ENCODE peak calls at places on chromosomes 13 and 19, in six cellular contexts. One of them, this sample, is unnamed.

GRCh38 chr13:37741536-37741935 is 128.0 kb downstream of the TRPC4 start:
- DNase-seq in right lobe of liver: no peak
- DNase-seq in head of caudate nucleus: no peak
- DNase-seq in HTR-8/SVneo: no peak
- DNase-seq in NCI-H1048: no peak
- DNase-seq in CD8-positive, alpha-beta T cell: no peak
- DNase-seq in this sample: no peak

GRCh38 chr13:111387945-111388600 is 67.6 kb downstream of the TEX29 start:
- DNase-seq in right lobe of liver: no peak
- DNase-seq in head of caudate nucleus: no peak
- DNase-seq in HTR-8/SVneo: no peak
- DNase-seq in NCI-H1048: no peak
- DNase-seq in CD8-positive, alpha-beta T cell: no peak
- DNase-seq in this sample: no peak

GRCh38 chr13:98327326-98328314 is 150.6 kb upstream of the RNF113B start:
- DNase-seq in right lobe of liver: no peak
- DNase-seq in head of caudate nucleus: no peak
- DNase-seq in HTR-8/SVneo: peak; percentile 4
- DNase-seq in NCI-H1048: no peak
- DNase-seq in CD8-positive, alpha-beta T cell: no peak
- DNase-seq in this sample: peak; percentile 77

GRCh38 chr13:33139186-33139585 is 123.0 kb downstream of the KL start:
- DNase-seq in right lobe of liver: no peak
- DNase-seq in head of caudate nucleus: no peak
- DNase-seq in HTR-8/SVneo: no peak
- DNase-seq in NCI-H1048: no peak
- DNase-seq in CD8-positive, alpha-beta T cell: no peak
- DNase-seq in this sample: no peak

GRCh38 chr19:45693168-45693788 is 812 bp downstream of the QPCTL start:
- DNase-seq in right lobe of liver: peak; percentile 86
- DNase-seq in head of caudate nucleus: peak; percentile 84
- DNase-seq in HTR-8/SVneo: peak; percentile 80
- DNase-seq in NCI-H1048: peak; percentile 36
- DNase-seq in CD8-positive, alpha-beta T cell: peak; percentile 80
- DNase-seq in this sample: no peak

GRCh38 chr19:44113784-44114390 is 688 bp downstream of the ZNF225 start:
- DNase-seq in right lobe of liver: no peak
- DNase-seq in head of caudate nucleus: peak; percentile 13
- DNase-seq in HTR-8/SVneo: peak; percentile 10
- DNase-seq in NCI-H1048: no peak
- DNase-seq in CD8-positive, alpha-beta T cell: no peak
- DNase-seq in this sample: no peak

GRCh38 chr19:5001547-5002131 is 32.7 kb downstream of the KDM4B start:
- DNase-seq in right lobe of liver: no peak
- DNase-seq in head of caudate nucleus: peak; percentile 21
- DNase-seq in HTR-8/SVneo: peak; percentile 49
- DNase-seq in NCI-H1048: no peak
- DNase-seq in CD8-positive, alpha-beta T cell: peak; percentile 46
- DNase-seq in this sample: peak; percentile 17

GRCh38 chr19:16476401-16476800 is 4.6 kb upstream of the EPS15L1 start:
- DNase-seq in right lobe of liver: no peak
- DNase-seq in head of caudate nucleus: no peak
- DNase-seq in HTR-8/SVneo: no peak
- DNase-seq in NCI-H1048: no peak
- DNase-seq in CD8-positive, alpha-beta T cell: no peak
- DNase-seq in this sample: no peak

GRCh38 chr13:40350283-40350992 is 316.0 kb downstream of the FOXO1 start:
- DNase-seq in right lobe of liver: no peak
- DNase-seq in head of caudate nucleus: no peak
- DNase-seq in HTR-8/SVneo: no peak
- DNase-seq in NCI-H1048: no peak
- DNase-seq in CD8-positive, alpha-beta T cell: no peak
- DNase-seq in this sample: no peak

GRCh38 chr19:43983912-43984686 is at the start of gene ZNF155:
- DNase-seq in right lobe of liver: peak; percentile 96
- DNase-seq in head of caudate nucleus: peak; percentile 96
- DNase-seq in HTR-8/SVneo: peak; percentile 94
- DNase-seq in NCI-H1048: peak; percentile 60
- DNase-seq in CD8-positive, alpha-beta T cell: peak; percentile 64
- DNase-seq in this sample: peak; percentile 98

GRCh38 chr13:94454906-94455305 is 24.6 kb downstream of the DCT start:
- DNase-seq in right lobe of liver: no peak
- DNase-seq in head of caudate nucleus: no peak
- DNase-seq in HTR-8/SVneo: no peak
- DNase-seq in NCI-H1048: no peak
- DNase-seq in CD8-positive, alpha-beta T cell: no peak
- DNase-seq in this sample: no peak

This sample was measured in iPS DF 19.7.